ENCODE peak calls at places on chromosomes 6 and 20, in four cellular contexts. N is mammary epithelial cell, A is tibial artery, V is astrocyte. K is an unnamed sample.
A peak's percentile ranks its signal among the peaks of the same experiment; 100 is the strongest.

GRCh38 chr6:35473849-35474128 is 5.6 kb downstream of the RPL10A start:
- DNase-seq in N (no peak), A (no peak), V (no peak), K (no peak)

GRCh38 chr20:48659888-48660287 is 167.9 kb downstream of the PREX1 start:
- DNase-seq in N (no peak), A (peak; percentile 92), V (no peak), K (no peak)

GRCh38 chr6:103672169-103672568 is 1187.5 kb downstream of the HACE1 start:
- DNase-seq in N (peak; percentile 0), A (no peak), V (no peak), K (no peak)

GRCh38 chr6:40349566-40350192 is 237.5 kb downstream of the LRFN2 start:
- DNase-seq in N (no peak), A (no peak), V (no peak), K (no peak)

GRCh38 chr6:72348926-72349325 is 272.9 kb upstream of the KCNQ5 start:
- DNase-seq in N (peak; percentile 86), A (no peak), V (peak; percentile 79), K (no peak)

GRCh38 chr6:13633343-13633742 is 18.2 kb downstream of the NOL7 start:
- DNase-seq in N (no peak), A (no peak), V (no peak), K (no peak)

GRCh38 chr6:100774681-100775080 is 106.4 kb downstream of the ASCC3 start:
- DNase-seq in N (peak; percentile 26), A (no peak), V (no peak), K (no peak)

GRCh38 chr20:31989030-31989645 is 21.1 kb upstream of the CCM2L start:
- DNase-seq in N (no peak), A (no peak), V (no peak), K (no peak)

GRCh38 chr6:75430631-75431345 is 62.8 kb downstream of the FILIP1 start:
- DNase-seq in N (no peak), A (no peak), V (no peak), K (no peak)

GRCh38 chr6:38239719-38240451 is 399.8 kb downstream of the BTBD9 start:
- DNase-seq in N (no peak), A (no peak), V (peak; percentile 76), K (no peak)

GRCh38 chr6:32457054-32457453 is 17.4 kb downstream of the HLA-DRA start:
- DNase-seq in N (no peak), A (no peak), V (no peak), K (no peak)

GRCh38 chr20:45164906-45165305 is 9.8 kb upstream of the PI3 start:
- DNase-seq in N (no peak), A (no peak), V (no peak), K (no peak)

GRCh38 chr6:138575257-138575656 is 76.0 kb upstream of the NHSL1 start:
- DNase-seq in N (no peak), A (no peak), V (no peak), K (no peak)

GRCh38 chr6:28940294-28940858 is 16.6 kb upstream of the TRIM27 start:
- DNase-seq in N (peak; percentile 75), A (no peak), V (peak; percentile 39), K (peak; percentile 35)

GRCh38 chr20:18133962-18134361 is 3.7 kb upstream of the KAT14 start:
- DNase-seq in N (peak; percentile 27), A (no peak), V (no peak), K (no peak)

GRCh38 chr20:19973920-19974620 is 43.1 kb upstream of the NAA20 start:
- DNase-seq in N (peak; percentile 79), A (peak; percentile 96), V (peak; percentile 74), K (peak; percentile 64)

GRCh38 chr6:13275435-13275989 is 52.8 kb downstream of the TBC1D7 start:
- DNase-seq in N (no peak), A (no peak), V (no peak), K (no peak)

GRCh38 chr20:50317644-50318043 is 127.0 kb downstream of the CEBPB start:
- DNase-seq in N (no peak), A (peak; percentile 63), V (no peak), K (no peak)

GRCh38 chr6:149918151-149918905 is 4.6 kb downstream of the RAET1G start:
- DNase-seq in N (no peak), A (no peak), V (no peak), K (no peak)

GRCh38 chr6:125194980-125195379 is 41.4 kb downstream of the TPD52L1 start:
- DNase-seq in N (no peak), A (no peak), V (no peak), K (no peak)
- H3K4me1 ChIP-seq in N (peaks cover 35% of the 10 kb centered on the region), A (peaks cover 39% of the 10 kb centered on the region), V (peaks cover 12% of the 10 kb centered on the region), K (no peaks in the 10 kb centered on the region)

GRCh38 chr6:155186052-155186658 is 77.7 kb upstream of the CLDN20 start:
- DNase-seq in N (peak; percentile 60), A (no peak), V (peak; percentile 11), K (no peak)

GRCh38 chr6:155181498-155181897 is 82.3 kb upstream of the CLDN20 start:
- DNase-seq in N (no peak), A (no peak), V (no peak), K (no peak)

GRCh38 chr6:155183095-155183494 is 80.7 kb upstream of the CLDN20 start:
- DNase-seq in N (no peak), A (no peak), V (no peak), K (no peak)

GRCh38 chr6:155185544-155185943 is 78.3 kb upstream of the CLDN20 start:
- DNase-seq in N (peak; percentile 34), A (no peak), V (peak; percentile 63), K (no peak)

DNA sequence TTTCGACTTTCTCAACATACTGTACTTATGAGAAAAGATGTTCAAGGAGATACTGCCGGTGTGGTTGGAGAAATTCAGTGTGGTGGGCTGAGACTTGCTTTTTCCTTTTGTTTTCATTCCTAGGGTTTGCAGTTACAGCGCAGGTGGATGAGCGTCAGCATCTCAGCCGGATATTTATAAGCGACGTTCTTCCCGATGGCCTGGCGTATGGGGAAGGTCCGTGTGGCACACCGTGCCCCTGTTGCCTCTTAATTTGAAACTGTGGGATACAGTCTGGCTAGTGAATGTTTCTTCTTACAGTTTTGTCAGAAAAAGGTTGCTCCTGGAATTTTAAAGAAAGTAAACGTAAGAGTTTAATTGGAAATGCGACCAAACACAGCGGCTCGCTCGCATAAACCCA is 81.7 kb upstream of the CLDN20 start:
- DNase-seq in N (no peak), A (no peak), V (no peak), K (no peak)
- H3K4me3 ChIP-seq in N (no peak overlapping the region), A (no peak overlapping the region), V (no peak overlapping the region), K (no peak overlapping the region)

DNA sequence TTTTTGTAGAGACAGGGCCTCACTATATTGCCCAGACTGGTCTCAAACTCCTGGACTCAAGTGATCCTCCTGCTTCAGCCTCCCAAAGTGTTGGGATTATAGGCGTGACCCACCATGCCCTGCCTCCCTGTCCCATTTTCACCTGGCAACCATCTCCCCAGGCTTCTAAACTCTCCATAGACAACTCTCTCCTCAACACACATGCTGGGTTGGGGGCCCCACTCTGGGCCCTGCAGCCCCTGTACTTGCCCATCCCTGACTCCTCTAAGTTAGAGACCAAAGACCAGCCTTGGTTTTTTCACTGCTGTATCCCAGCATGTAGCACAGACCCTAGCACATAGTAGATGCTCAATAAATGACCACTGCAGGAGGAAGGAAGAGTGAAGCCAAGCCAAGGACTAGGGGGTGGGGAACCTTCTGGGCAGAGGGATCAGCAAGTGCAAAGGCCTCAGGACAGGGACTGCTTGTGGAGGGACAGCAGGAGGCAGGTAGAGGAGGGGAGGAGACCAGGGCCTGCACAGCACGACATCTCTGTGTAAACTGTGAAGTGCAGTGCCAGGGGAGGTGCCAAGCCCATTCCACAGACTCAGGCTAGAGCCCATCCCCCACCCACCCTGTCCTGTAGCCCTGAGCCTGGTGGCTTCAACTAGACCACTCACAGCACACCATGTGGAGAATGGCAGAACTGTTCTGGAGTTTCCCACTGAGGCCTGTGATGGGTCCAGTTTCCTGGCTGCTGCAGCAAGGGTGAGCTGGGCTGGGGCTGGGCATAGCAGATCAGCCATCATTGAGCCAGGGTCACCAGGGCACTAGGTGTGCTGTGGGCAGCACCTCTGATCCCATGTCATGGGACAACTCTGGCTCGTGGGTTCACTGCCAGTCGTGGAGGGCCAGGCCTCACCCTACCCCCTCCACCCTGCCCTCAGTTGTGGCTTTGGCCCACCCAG is 3.4 kb upstream of the SRC start:
- DNase-seq in N (no peak), A (peak; percentile 42), V (no peak), K (no peak)
- H3K4me1 ChIP-seq in N (peaks cover 33% of the 10 kb centered on the region), A (peaks cover 16% of the 10 kb centered on the region), V (peaks cover 8% of the 10 kb centered on the region), K (no peaks in the 10 kb centered on the region)

DNA sequence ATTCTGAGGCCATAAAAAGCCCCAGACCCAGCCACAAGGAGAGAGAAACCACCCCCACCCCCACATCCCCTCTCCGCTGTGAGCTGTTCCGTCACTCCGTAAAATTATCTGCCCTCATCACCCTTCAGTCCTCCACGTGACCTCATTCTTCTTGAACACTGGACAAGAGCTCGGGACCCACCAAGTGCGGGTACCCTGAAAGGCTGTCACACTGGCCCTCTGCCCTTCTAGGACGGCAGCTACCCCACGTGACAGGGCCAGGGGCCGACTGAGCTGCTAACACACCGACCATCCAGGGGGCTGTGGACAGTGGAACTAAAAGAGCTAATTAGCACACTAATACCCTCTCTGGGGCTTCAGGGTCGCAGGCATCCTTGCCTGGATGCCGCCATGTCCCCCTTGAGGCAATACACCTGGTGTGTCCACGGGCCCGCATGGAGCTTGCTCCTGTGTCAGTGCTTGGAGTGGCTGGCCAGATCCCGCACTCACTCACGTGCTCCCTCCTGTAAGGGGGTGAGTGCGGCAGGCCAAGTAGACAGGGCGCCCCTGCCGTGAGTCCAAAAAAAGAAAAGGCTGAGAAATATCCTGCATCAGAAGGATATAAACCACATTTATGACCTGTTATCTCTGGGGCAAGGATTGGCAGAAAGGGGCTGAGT is 29.2 kb upstream of the AHCY start:
- DNase-seq in N (no peak), A (no peak), V (no peak), K (no peak)
- H3K4me3 ChIP-seq in N (no peak overlapping the region), A (no peak overlapping the region), V (no peak overlapping the region), K (no peak overlapping the region)

GRCh38 chr6:110360671-110361070 is 2.5 kb upstream of the METTL24 start:
- DNase-seq in N (no peak), A (no peak), V (no peak), K (no peak)
- H3K4me1 ChIP-seq in N (no peaks in the 10 kb centered on the region), A (peaks cover 25% of the 10 kb centered on the region), V (no peaks in the 10 kb centered on the region), K (no peaks in the 10 kb centered on the region)

DNA sequence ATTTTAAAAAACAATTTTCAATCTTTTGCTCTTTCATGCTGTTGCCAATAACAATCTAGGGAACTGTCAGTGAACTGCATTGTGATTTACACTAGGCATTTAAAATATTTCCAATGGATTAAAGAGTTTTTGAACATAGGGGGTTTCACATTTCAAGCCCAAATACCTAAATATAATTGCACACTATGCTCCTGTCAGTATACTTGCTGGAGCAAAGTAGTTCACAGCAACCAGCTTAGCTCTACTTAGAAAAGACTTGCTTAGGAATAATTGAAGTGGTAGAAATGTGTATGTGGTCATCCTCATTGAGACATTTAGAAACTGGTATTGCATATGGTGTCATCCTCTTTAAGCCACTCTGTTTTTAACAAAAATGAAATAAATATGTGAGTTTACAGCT is 41.7 kb upstream of the REV3L start:
- DNase-seq in N (no peak), A (no peak), V (no peak), K (no peak)
- H3K4me3 ChIP-seq in N (no peak overlapping the region), A (no peak overlapping the region), V (no peak overlapping the region), K (no peak overlapping the region)

K was measured in uterus.